ENCODE peak calls at places on chromosomes 2 and 18, in five cellular contexts. E is HCT116, Y is HepG2, C is H1, H is SK-N-SH. B is an unnamed sample.

GRCh38 chr2:177164584-177165052 is 48.0 kb upstream of the HNRNPA3 start:
- DNase-seq in E (peak; percentile 68), Y (peak; percentile 82), C (peak; percentile 56), H (peak; percentile 78), B (peak; percentile 84)

GRCh38 chr18:2274613-2275012 is 296.7 kb downstream of the METTL4 start:
- DNase-seq in E (no peak), Y (no peak), C (no peak), H (no peak), B (no peak)

GRCh38 chr2:224381913-224382647 is 19.8 kb downstream of the FAM124B start:
- DNase-seq in E (no peak), Y (no peak), C (no peak), H (no peak), B (no peak)

GRCh38 chr2:45282646-45283045 is 273.4 kb upstream of the SIX2 start:
- DNase-seq in E (no peak), Y (no peak), C (no peak), H (no peak), B (no peak)

GRCh38 chr2:195819276-195819675 is 162.2 kb downstream of the SLC39A10 start:
- DNase-seq in E (no peak), Y (no peak), C (no peak), H (no peak), B (no peak)

GRCh38 chr2:233404227-233404626 is 49.9 kb downstream of the DGKD start:
- DNase-seq in E (peak; percentile 32), Y (peak; percentile 48), C (no peak), H (no peak), B (peak; percentile 68)

GRCh38 chr2:72993147-72993546 is 75.8 kb downstream of the EMX1 start:
- DNase-seq in E (peak; percentile 22), Y (peak; percentile 58), C (no peak), H (peak; percentile 85), B (peak; percentile 35)

GRCh38 chr2:129460643-129461198 is 518.7 kb upstream of the RAB6C start:
- DNase-seq in E (no peak), Y (no peak), C (no peak), H (no peak), B (no peak)

GRCh38 chr18:75544496-75544895 is 117.0 kb upstream of the SMIM21 start:
- DNase-seq in E (peak; percentile 42), Y (no peak), C (no peak), H (no peak), B (no peak)

GRCh38 chr2:115412501-115412900 is 970.1 kb downstream of the DPP10 start:
- DNase-seq in E (no peak), Y (no peak), C (no peak), H (no peak), B (no peak)

GRCh38 chr18:37409870-37410269 is 155.7 kb downstream of the CELF4 start:
- DNase-seq in E (no peak), Y (no peak), C (no peak), H (no peak), B (peak; percentile 37)

GRCh38 chr2:64237266-64237665 is 93.0 kb upstream of the PELI1 start:
- DNase-seq in E (no peak), Y (no peak), C (no peak), H (no peak), B (no peak)

GRCh38 chr2:192216336-192216735 is 21.6 kb upstream of the TMEFF2 start:
- DNase-seq in E (no peak), Y (no peak), C (no peak), H (no peak), B (no peak)

GRCh38 chr2:160141419-160141818 is 58.7 kb downstream of the ITGB6 start:
- DNase-seq in E (no peak), Y (no peak), C (no peak), H (no peak), B (no peak)

GRCh38 chr2:17758123-17758522 is 4.2 kb downstream of the GEN1 start:
- DNase-seq in E (no peak), Y (no peak), C (no peak), H (no peak), B (no peak)

GRCh38 chr2:17757321-17757720 is 3.4 kb downstream of the GEN1 start:
- DNase-seq in E (no peak), Y (peak; percentile 89), C (no peak), H (no peak), B (no peak)

GRCh38 chr2:17762457-17762856 is 8.5 kb downstream of the GEN1 start:
- DNase-seq in E (no peak), Y (no peak), C (no peak), H (no peak), B (no peak)

GRCh38 chr2:17756629-17757028 is 2.7 kb downstream of the GEN1 start:
- DNase-seq in E (no peak), Y (no peak), C (no peak), H (no peak), B (no peak)

DNA sequence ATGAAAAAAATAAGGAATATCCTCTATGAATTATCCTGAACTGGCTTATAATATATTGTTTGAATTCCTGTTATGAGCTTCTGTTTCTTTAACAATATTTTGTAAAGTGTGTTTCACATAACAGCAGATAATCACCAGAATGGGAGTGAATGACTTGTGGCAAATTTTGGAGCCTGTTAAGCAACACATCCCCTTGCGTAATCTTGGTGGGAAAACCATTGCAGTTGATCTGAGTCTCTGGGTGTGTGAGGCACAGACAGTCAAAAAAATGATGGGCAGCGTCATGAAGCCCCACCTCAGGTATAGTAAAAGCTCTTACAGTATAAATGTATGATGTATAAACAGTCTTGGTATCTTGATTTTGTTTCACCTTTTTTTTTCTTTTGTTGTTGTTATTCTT is 5.9 kb downstream of the GEN1 start:
- DNase-seq in E (no peak), Y (no peak), C (no peak), H (no peak), B (no peak)
- TF ChIP-seq JUND in E (no peak), Y (no peak), C (no peak), H (no peak), B (no peak)

GRCh38 chr18:50508228-50508627 is 51.7 kb upstream of the MAPK4 start:
- DNase-seq in E (no peak), Y (no peak), C (no peak), H (no peak), B (no peak)

GRCh38 chr18:50509012-50509411 is 50.9 kb upstream of the MAPK4 start:
- DNase-seq in E (no peak), Y (no peak), C (no peak), H (no peak), B (no peak)

GRCh38 chr18:50506362-50506761 is 53.5 kb upstream of the MAPK4 start:
- DNase-seq in E (no peak), Y (no peak), C (no peak), H (no peak), B (no peak)

DNA sequence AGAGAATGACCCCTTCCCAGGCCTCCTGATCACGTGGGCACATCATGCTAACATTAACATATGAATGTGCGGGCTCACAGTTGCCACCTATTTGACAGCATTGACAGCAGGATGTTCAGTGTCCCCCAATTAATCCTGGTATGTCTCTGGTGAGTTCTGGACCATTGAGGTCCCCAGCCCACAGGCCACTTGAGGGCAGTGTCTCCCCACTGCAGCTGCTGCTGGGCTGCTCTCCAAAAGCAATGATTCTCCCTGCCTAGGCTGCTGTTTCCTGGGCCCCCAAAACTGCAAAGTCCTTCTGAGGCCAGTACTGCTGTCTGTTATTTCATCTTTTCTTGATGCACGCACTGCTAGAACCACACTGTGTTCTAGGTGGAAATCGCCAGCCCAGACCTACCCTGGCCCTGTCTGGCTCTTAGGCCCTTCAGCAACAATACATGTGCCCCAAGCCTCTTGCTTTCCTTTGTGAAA is 52.7 kb upstream of the MAPK4 start:
- DNase-seq in E (no peak), Y (peak; percentile 13), C (peak; percentile 29), H (peak; percentile 61), B (peak; percentile 42)
- TF ChIP-seq JUND in E (no peak), Y (no peak), C (no peak), H (no peak), B (no peak)

GRCh38 chr2:235495373-235496238 is 1.8 kb downstream of the AGAP1 start:
- DNase-seq in E (no peak), Y (no peak), C (no peak), H (no peak), B (no peak)
- TF ChIP-seq JUND in E (no peak), Y (no peak), C (no peak), H (no peak), B (no peak)

DNA sequence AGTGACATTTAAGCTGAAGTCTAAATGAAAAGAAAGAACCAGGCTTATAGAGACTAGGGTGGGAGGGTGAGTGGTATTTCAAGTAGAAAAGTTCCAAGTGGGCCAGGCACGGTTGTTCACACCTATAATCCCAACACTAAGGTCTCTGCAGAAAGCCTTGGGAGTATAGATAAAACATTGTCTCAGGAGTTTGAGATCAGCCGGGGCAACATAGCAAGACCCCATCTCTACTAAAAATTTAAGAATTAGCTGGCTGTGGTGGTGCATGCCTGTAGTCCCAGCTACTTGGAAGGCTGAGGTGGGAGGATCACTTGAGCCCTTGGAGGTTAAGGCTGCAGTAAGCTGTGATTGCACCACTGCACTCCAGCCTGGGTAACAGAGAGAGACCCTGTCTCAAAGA is 143.4 kb upstream of the PKDCC start:
- DNase-seq in E (no peak), Y (no peak), C (no peak), H (no peak), B (no peak)
- TF ChIP-seq JUND in E (no peak), Y (no peak), C (no peak), H (no peak), B (no peak)

DNA sequence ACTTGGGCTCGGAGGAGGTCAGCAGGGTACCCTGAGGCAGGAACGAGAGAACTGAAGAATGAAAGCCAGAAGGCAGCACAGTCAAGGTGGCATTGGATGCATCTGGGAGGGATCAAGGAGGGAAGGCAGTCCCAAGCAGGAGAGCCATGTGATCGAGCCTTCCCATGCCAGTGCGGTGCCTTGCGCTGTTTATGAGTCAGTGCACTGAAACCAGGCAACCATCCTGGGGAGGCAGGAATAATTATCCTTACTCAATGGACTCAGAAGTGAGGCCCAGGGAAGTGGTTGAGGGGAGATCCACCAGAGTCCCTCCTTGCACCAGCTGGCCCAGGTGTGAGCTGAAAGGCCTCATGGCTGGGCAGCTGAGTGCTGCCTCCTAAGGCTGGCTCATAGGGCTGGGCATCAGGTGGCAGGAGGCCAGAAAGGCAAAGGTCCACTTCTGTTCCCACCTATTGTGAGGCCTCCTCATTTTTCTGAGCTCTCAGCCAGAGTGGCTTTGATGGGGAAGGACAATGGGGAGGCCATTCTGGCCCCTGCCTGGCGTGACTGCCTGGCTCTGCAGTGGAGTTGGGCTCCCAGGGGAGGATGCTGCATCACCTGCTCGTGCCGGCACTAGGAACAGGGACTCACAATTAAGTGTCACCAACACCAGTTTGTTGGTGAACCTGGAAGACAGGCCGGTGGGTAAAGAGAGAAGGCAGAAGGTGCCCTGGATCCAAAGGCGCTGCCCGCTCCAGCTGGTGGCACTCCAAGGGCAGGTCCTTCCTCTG is 82.3 kb downstream of the TFCP2L1 start:
- DNase-seq in E (no peak), Y (no peak), C (no peak), H (no peak), B (no peak)
- TF ChIP-seq JUND in E (no peak), Y (no peak), C (no peak), H (no peak), B (no peak)

B was measured in T47D.